ENCODE peak calls at places on chromosomes 7 and 10, in ten cellular contexts. One of them, this sample, is unnamed.
A peak's percentile ranks its signal among the peaks of the same experiment; 100 is the strongest.

GRCh38 chr7:18445916-18446520 is 49.5 kb upstream of the HDAC9 start:
- DNase-seq in BJ: no peak
- DNase-seq in fibroblast of pulmonary artery: no peak
- DNase-seq in WTC11: no peak
- DNase-seq in CD8-positive, alpha-beta T cell: no peak
- DNase-seq in mucosa of descending colon: no peak
- DNase-seq in right lobe of liver: no peak
- DNase-seq in DND-41: no peak
- DNase-seq in psoas muscle: no peak
- DNase-seq in B cell: no peak
- DNase-seq in this sample: no peak

GRCh38 chr7:116985575-116985974 is 32.3 kb downstream of the ST7 start:
- DNase-seq in right lobe of liver: no peak
- DNase-seq in DND-41: no peak
- DNase-seq in B cell: no peak
- DNase-seq in psoas muscle: no peak
- DNase-seq in mucosa of descending colon: no peak
- DNase-seq in CD8-positive, alpha-beta T cell: no peak
- DNase-seq in BJ: no peak
- DNase-seq in fibroblast of pulmonary artery: no peak
- DNase-seq in WTC11: no peak
- DNase-seq in this sample: no peak

GRCh38 chr10:74103560-74104248 is 46.9 kb downstream of the AP3M1 start:
- DNase-seq in psoas muscle: no peak
- DNase-seq in WTC11: no peak
- DNase-seq in fibroblast of pulmonary artery: peak; percentile 54
- DNase-seq in DND-41: no peak
- DNase-seq in CD8-positive, alpha-beta T cell: no peak
- DNase-seq in mucosa of descending colon: no peak
- DNase-seq in right lobe of liver: no peak
- DNase-seq in B cell: no peak
- DNase-seq in BJ: no peak
- DNase-seq in this sample: peak; percentile 67

GRCh38 chr10:123742751-123743440 is 76.7 kb downstream of the GPR26 start:
- DNase-seq in BJ: no peak
- DNase-seq in right lobe of liver: no peak
- DNase-seq in fibroblast of pulmonary artery: no peak
- DNase-seq in mucosa of descending colon: no peak
- DNase-seq in WTC11: no peak
- DNase-seq in psoas muscle: no peak
- DNase-seq in CD8-positive, alpha-beta T cell: no peak
- DNase-seq in DND-41: no peak
- DNase-seq in B cell: no peak
- DNase-seq in this sample: no peak

GRCh38 chr10:125926247-125926646 is 29.9 kb downstream of the FANK1 start:
- DNase-seq in BJ: no peak
- DNase-seq in right lobe of liver: no peak
- DNase-seq in psoas muscle: no peak
- DNase-seq in mucosa of descending colon: no peak
- DNase-seq in B cell: no peak
- DNase-seq in DND-41: no peak
- DNase-seq in WTC11: no peak
- DNase-seq in CD8-positive, alpha-beta T cell: no peak
- DNase-seq in fibroblast of pulmonary artery: no peak
- DNase-seq in this sample: no peak

GRCh38 chr7:16067695-16068094 is 353.6 kb downstream of the CRPPA start:
- DNase-seq in DND-41: no peak
- DNase-seq in fibroblast of pulmonary artery: no peak
- DNase-seq in right lobe of liver: no peak
- DNase-seq in mucosa of descending colon: no peak
- DNase-seq in CD8-positive, alpha-beta T cell: no peak
- DNase-seq in B cell: no peak
- DNase-seq in psoas muscle: no peak
- DNase-seq in BJ: no peak
- DNase-seq in WTC11: no peak
- DNase-seq in this sample: no peak

GRCh38 chr7:70923086-70923845 is 208.7 kb upstream of the GALNT17 start:
- DNase-seq in WTC11: no peak
- DNase-seq in B cell: no peak
- DNase-seq in CD8-positive, alpha-beta T cell: no peak
- DNase-seq in DND-41: peak; percentile 7
- DNase-seq in psoas muscle: no peak
- DNase-seq in mucosa of descending colon: no peak
- DNase-seq in fibroblast of pulmonary artery: no peak
- DNase-seq in right lobe of liver: no peak
- DNase-seq in BJ: no peak
- DNase-seq in this sample: no peak

GRCh38 chr10:120998782-120999285 is 147.7 kb downstream of the WDR11 start:
- DNase-seq in right lobe of liver: no peak
- DNase-seq in CD8-positive, alpha-beta T cell: no peak
- DNase-seq in fibroblast of pulmonary artery: no peak
- DNase-seq in WTC11: no peak
- DNase-seq in BJ: no peak
- DNase-seq in mucosa of descending colon: no peak
- DNase-seq in DND-41: no peak
- DNase-seq in psoas muscle: no peak
- DNase-seq in B cell: no peak
- DNase-seq in this sample: no peak

GRCh38 chr7:25854608-25855497 is 297.1 kb upstream of the NFE2L3 start:
- DNase-seq in WTC11: peak; percentile 70
- DNase-seq in DND-41: peak; percentile 13
- DNase-seq in B cell: peak; percentile 36
- DNase-seq in BJ: peak; percentile 91
- DNase-seq in fibroblast of pulmonary artery: peak; percentile 83
- DNase-seq in mucosa of descending colon: peak; percentile 71
- DNase-seq in CD8-positive, alpha-beta T cell: no peak
- DNase-seq in right lobe of liver: no peak
- DNase-seq in psoas muscle: peak; percentile 45
- DNase-seq in this sample: no peak

GRCh38 chr10:71735709-71736569 is 16.4 kb upstream of the C10orf105 start:
- DNase-seq in right lobe of liver: no peak
- DNase-seq in WTC11: no peak
- DNase-seq in psoas muscle: no peak
- DNase-seq in fibroblast of pulmonary artery: no peak
- DNase-seq in B cell: peak; percentile 68
- DNase-seq in BJ: no peak
- DNase-seq in mucosa of descending colon: peak; percentile 83
- DNase-seq in DND-41: peak; percentile 72
- DNase-seq in CD8-positive, alpha-beta T cell: peak; percentile 56
- DNase-seq in this sample: no peak

GRCh38 chr10:97230146-97230545 is 44.4 kb upstream of the SLIT1 start:
- DNase-seq in B cell: no peak
- DNase-seq in right lobe of liver: no peak
- DNase-seq in fibroblast of pulmonary artery: no peak
- DNase-seq in WTC11: no peak
- DNase-seq in CD8-positive, alpha-beta T cell: no peak
- DNase-seq in mucosa of descending colon: no peak
- DNase-seq in psoas muscle: no peak
- DNase-seq in BJ: no peak
- DNase-seq in DND-41: no peak
- DNase-seq in this sample: no peak

GRCh38 chr10:70284542-70285150 is 842 bp upstream of the NPFFR1 start:
- DNase-seq in psoas muscle: no peak
- DNase-seq in CD8-positive, alpha-beta T cell: no peak
- DNase-seq in right lobe of liver: no peak
- DNase-seq in BJ: no peak
- DNase-seq in fibroblast of pulmonary artery: no peak
- DNase-seq in mucosa of descending colon: no peak
- DNase-seq in WTC11: no peak
- DNase-seq in DND-41: no peak
- DNase-seq in B cell: no peak
- DNase-seq in this sample: no peak

GRCh38 chr10:70285432-70285831 is 1.6 kb upstream of the NPFFR1 start:
- DNase-seq in CD8-positive, alpha-beta T cell: no peak
- DNase-seq in psoas muscle: no peak
- DNase-seq in WTC11: no peak
- DNase-seq in mucosa of descending colon: no peak
- DNase-seq in fibroblast of pulmonary artery: no peak
- DNase-seq in BJ: no peak
- DNase-seq in B cell: no peak
- DNase-seq in DND-41: no peak
- DNase-seq in right lobe of liver: no peak
- DNase-seq in this sample: no peak

GRCh38 chr10:70286616-70287015 is 2.8 kb upstream of the NPFFR1 start:
- DNase-seq in DND-41: no peak
- DNase-seq in right lobe of liver: no peak
- DNase-seq in WTC11: peak; percentile 0
- DNase-seq in psoas muscle: no peak
- DNase-seq in fibroblast of pulmonary artery: no peak
- DNase-seq in B cell: no peak
- DNase-seq in mucosa of descending colon: no peak
- DNase-seq in CD8-positive, alpha-beta T cell: no peak
- DNase-seq in BJ: no peak
- DNase-seq in this sample: no peak

GRCh38 chr10:70283071-70283444 is 746 bp downstream of the NPFFR1 start:
- DNase-seq in right lobe of liver: no peak
- DNase-seq in WTC11: no peak
- DNase-seq in DND-41: no peak
- DNase-seq in B cell: no peak
- DNase-seq in fibroblast of pulmonary artery: no peak
- DNase-seq in CD8-positive, alpha-beta T cell: no peak
- DNase-seq in BJ: no peak
- DNase-seq in mucosa of descending colon: no peak
- DNase-seq in psoas muscle: no peak
- DNase-seq in this sample: no peak

DNA sequence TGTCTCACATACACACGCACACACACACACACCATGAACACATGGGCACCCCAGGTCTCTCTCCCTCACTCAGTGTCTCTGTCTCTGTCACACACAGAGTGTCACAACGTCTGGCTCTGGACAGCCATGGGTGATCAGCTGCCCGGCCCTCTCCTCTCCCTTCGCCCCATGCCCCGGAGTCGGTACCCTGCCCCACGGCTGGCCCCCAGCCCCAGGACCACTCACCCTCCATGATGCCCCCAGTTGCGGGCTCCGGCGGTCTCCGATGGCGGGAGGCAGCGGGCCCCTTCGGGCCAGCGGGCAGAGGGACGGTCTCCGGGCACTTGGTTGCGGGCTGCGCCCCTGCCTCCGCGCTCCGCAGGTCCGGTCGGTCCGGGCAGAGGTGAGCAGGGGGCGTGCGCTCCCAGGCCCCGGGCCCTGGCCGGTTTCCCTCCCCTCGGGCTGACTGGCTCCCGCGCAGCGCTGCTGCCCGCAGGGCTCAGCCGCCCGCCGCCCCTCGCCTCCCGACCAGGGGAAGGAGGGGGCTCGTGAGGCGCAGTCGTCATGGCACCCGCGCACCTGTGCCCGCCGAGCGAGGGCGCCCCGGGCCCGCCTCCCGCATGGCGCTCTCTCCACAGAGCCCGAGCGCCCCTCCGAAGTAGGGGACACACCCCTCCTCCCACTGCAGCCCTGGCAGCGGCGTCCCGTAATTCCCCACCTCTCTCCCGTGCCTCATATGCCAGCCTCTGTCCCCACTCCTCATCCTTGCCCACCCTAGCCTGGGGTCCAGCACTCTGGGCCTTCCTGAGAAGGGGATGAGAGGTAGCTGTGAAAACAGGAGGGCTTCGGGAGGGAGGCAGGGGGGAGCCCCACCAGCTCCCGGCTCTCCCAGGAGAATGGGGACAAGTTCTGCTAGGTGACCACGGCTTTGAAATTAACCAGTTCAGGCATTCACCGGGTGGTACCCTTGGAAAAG is at the start of gene NPFFR1:
- DNase-seq in WTC11: peak; percentile 71
- DNase-seq in CD8-positive, alpha-beta T cell: no peak
- DNase-seq in psoas muscle: no peak
- DNase-seq in DND-41: no peak
- DNase-seq in mucosa of descending colon: no peak
- DNase-seq in right lobe of liver: no peak
- DNase-seq in BJ: no peak
- DNase-seq in B cell: no peak
- DNase-seq in fibroblast of pulmonary artery: no peak
- DNase-seq in this sample: no peak
- TF ChIP-seq CTCF in WTC11: no peak
- TF ChIP-seq CTCF in CD8-positive, alpha-beta T cell: no peak
- TF ChIP-seq CTCF in psoas muscle: no peak
- TF ChIP-seq CTCF in DND-41: no peak
- TF ChIP-seq CTCF in mucosa of descending colon: no peak
- TF ChIP-seq CTCF in right lobe of liver: no peak
- TF ChIP-seq CTCF in BJ: no peak
- TF ChIP-seq CTCF in B cell: no peak
- TF ChIP-seq CTCF in fibroblast of pulmonary artery: no peak
- TF ChIP-seq CTCF in this sample: peak; percentile 4

GRCh38 chr7:75738975-75739795 is 444 bp upstream of the HIP1 start:
- DNase-seq in WTC11: peak; percentile 100
- DNase-seq in CD8-positive, alpha-beta T cell: peak; percentile 99
- DNase-seq in fibroblast of pulmonary artery: peak; percentile 99
- DNase-seq in BJ: peak; percentile 82
- DNase-seq in mucosa of descending colon: peak; percentile 100
- DNase-seq in right lobe of liver: peak; percentile 100
- DNase-seq in B cell: peak; percentile 98
- DNase-seq in DND-41: peak; percentile 99
- DNase-seq in psoas muscle: peak; percentile 100
- DNase-seq in this sample: peak; percentile 100
- TF ChIP-seq CTCF in WTC11: no peak
- TF ChIP-seq CTCF in CD8-positive, alpha-beta T cell: no peak
- TF ChIP-seq CTCF in fibroblast of pulmonary artery: no peak
- TF ChIP-seq CTCF in BJ: no peak
- TF ChIP-seq CTCF in mucosa of descending colon: peak; percentile 11
- TF ChIP-seq CTCF in right lobe of liver: peak; percentile 37
- TF ChIP-seq CTCF in B cell: no peak
- TF ChIP-seq CTCF in DND-41: peak; percentile 6
- TF ChIP-seq CTCF in psoas muscle: no peak
- TF ChIP-seq CTCF in this sample: no peak

DNA sequence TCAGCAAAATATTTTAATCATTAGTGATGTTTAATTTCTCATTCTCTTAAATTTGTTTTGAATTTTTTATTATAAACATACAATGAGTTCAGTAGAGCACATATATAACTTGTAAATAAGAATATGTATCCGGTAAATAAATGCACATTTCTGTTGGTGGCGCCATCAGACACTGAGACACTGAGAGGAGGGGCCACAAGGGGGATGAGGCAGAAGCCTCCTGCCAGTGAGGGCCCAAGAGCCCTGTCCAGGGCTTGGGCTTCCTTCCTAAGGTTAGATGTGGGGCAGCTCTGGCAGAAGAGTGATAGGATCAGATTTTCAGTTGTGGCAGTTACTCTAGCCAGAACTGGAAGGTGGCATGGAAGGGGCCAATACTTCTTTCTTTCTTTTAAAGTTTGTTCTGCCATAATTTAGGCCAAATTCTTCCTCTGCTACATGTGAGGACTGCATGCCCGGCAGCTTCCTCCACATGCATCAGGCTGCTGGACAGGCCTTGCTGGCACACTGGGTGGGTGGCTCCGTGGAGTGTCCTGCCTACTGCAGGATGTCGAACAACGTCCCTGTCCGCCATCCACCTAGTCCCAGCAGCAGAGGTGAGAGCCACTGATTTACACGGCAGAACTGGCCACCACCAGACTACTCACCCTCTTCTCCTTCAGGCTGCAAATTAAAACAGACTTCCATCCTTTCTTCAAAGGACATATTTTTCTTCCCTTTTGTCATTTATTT is 13.2 kb downstream of the PTPRN2 start:
- DNase-seq in CD8-positive, alpha-beta T cell: no peak
- DNase-seq in WTC11: no peak
- DNase-seq in DND-41: no peak
- DNase-seq in fibroblast of pulmonary artery: no peak
- DNase-seq in right lobe of liver: no peak
- DNase-seq in psoas muscle: no peak
- DNase-seq in mucosa of descending colon: no peak
- DNase-seq in BJ: no peak
- DNase-seq in B cell: no peak
- DNase-seq in this sample: no peak
- TF ChIP-seq CTCF in CD8-positive, alpha-beta T cell: no peak
- TF ChIP-seq CTCF in WTC11: no peak
- TF ChIP-seq CTCF in DND-41: no peak
- TF ChIP-seq CTCF in fibroblast of pulmonary artery: no peak
- TF ChIP-seq CTCF in right lobe of liver: no peak
- TF ChIP-seq CTCF in psoas muscle: no peak
- TF ChIP-seq CTCF in mucosa of descending colon: no peak
- TF ChIP-seq CTCF in BJ: no peak
- TF ChIP-seq CTCF in B cell: no peak
- TF ChIP-seq CTCF in this sample: no peak

GRCh38 chr7:47669178-47669878 is 87.4 kb upstream of the TNS3 start:
- DNase-seq in psoas muscle: peak; percentile 84
- DNase-seq in right lobe of liver: peak; percentile 62
- DNase-seq in fibroblast of pulmonary artery: peak; percentile 92
- DNase-seq in WTC11: no peak
- DNase-seq in CD8-positive, alpha-beta T cell: no peak
- DNase-seq in BJ: peak; percentile 79
- DNase-seq in DND-41: no peak
- DNase-seq in mucosa of descending colon: peak; percentile 77
- DNase-seq in B cell: peak; percentile 78
- DNase-seq in this sample: peak; percentile 82
- TF ChIP-seq CTCF in psoas muscle: no peak
- TF ChIP-seq CTCF in right lobe of liver: no peak
- TF ChIP-seq CTCF in fibroblast of pulmonary artery: peak; percentile 6
- TF ChIP-seq CTCF in WTC11: no peak
- TF ChIP-seq CTCF in CD8-positive, alpha-beta T cell: no peak
- TF ChIP-seq CTCF in BJ: peak; percentile 7
- TF ChIP-seq CTCF in DND-41: no peak
- TF ChIP-seq CTCF in mucosa of descending colon: no peak
- TF ChIP-seq CTCF in B cell: no peak
- TF ChIP-seq CTCF in this sample: no peak

This sample was measured in GM13976.